ENCODE peak calls at places on chromosomes 13 and 19, in nine cellular contexts. T is nephron progenitor cell, K is fibroblast of mammary gland, D is mucosa of descending colon, C is IMR-90, R is heart right ventricle, E is body of pancreas, X is testis, O is left ventricle myocardium inferior. Q is an unnamed sample.
A peak's percentile ranks its signal among the peaks of the same experiment; 100 is the strongest.

GRCh38 chr13:51682691-51683090 is 98.4 kb downstream of the WDFY2 start:
- DNase-seq in T (no peak), K (peak; percentile 52), D (no peak), C (peak; percentile 27), R (no peak), E (no peak), X (no peak), O (no peak), Q (no peak)

GRCh38 chr19:48954011-48954594 is 572 bp upstream of the BAX start:
- DNase-seq in T (no peak), K (no peak), D (no peak), C (no peak), R (no peak), E (no peak), X (peak; percentile 37), O (no peak), Q (no peak)

GRCh38 chr13:41056996-41057711 is 4.2 kb upstream of the WBP4 start:
- DNase-seq in T (no peak), K (no peak), D (no peak), C (no peak), R (no peak), E (no peak), X (no peak), O (no peak), Q (no peak)

GRCh38 chr13:110062077-110062776 is 244.7 kb downstream of the COL4A1 start:
- DNase-seq in T (no peak), K (no peak), D (no peak), C (peak; percentile 20), R (peak; percentile 50), E (peak; percentile 56), X (no peak), O (peak; percentile 52), Q (peak; percentile 27)

GRCh38 chr13:32910530-32910929 is 105.7 kb upstream of the KL start:
- DNase-seq in T (no peak), K (no peak), D (no peak), C (no peak), R (no peak), E (no peak), X (no peak), O (no peak), Q (no peak)

GRCh38 chr19:35090160-35090794 is 25.3 kb upstream of the FXYD3 start:
- DNase-seq in T (peak; percentile 68), K (peak; percentile 60), D (no peak), C (peak; percentile 53), R (peak; percentile 57), E (peak; percentile 84), X (peak; percentile 79), O (no peak), Q (peak; percentile 73)

GRCh38 chr19:41876847-41877489 is at the start of gene CD79A:
- DNase-seq in T (no peak), K (no peak), D (peak; percentile 85), C (no peak), R (no peak), E (no peak), X (no peak), O (no peak), Q (no peak)

GRCh38 chr13:74027161-74027779 is 106.9 kb downstream of the KLF12 start:
- DNase-seq in T (no peak), K (no peak), D (no peak), C (no peak), R (no peak), E (no peak), X (no peak), O (no peak), Q (no peak)

GRCh38 chr13:56352356-56352755 is 788.4 kb upstream of the PRR20A start:
- DNase-seq in T (no peak), K (no peak), D (no peak), C (no peak), R (no peak), E (no peak), X (no peak), O (no peak), Q (peak; percentile 46)

GRCh38 chr13:26629260-26629659 is 71.8 kb downstream of the WASF3 start:
- DNase-seq in T (no peak), K (peak; percentile 24), D (no peak), C (no peak), R (no peak), E (no peak), X (peak; percentile 64), O (no peak), Q (no peak)

GRCh38 chr13:26623125-26623524 is 65.6 kb downstream of the WASF3 start:
- DNase-seq in T (no peak), K (peak; percentile 45), D (no peak), C (no peak), R (no peak), E (no peak), X (no peak), O (no peak), Q (no peak)

GRCh38 chr13:26624572-26624971 is 67.1 kb downstream of the WASF3 start:
- DNase-seq in T (no peak), K (no peak), D (no peak), C (no peak), R (no peak), E (no peak), X (no peak), O (no peak), Q (no peak)

DNA sequence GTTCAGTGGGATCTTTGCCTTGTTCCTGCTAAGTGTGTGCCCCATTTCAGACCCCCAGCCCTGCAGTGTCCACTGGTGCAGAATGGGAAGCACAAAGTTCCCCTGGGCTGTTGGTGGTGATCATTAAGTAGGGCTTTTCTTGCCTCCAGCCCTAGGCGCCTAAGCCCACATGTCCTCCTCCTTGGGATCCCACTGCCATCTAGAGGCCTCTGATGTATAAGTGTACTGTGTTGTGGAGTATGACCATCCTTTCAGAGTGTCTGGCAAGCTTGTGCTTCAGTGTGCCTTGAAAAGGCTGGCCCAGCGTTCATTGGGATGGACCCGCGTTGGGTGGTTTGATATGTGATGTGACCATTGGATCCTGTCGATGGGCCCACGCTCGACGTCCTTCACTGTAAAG is 71.2 kb downstream of the WASF3 start:
- DNase-seq in T (no peak), K (peak; percentile 53), D (no peak), C (peak; percentile 40), R (no peak), E (no peak), X (peak; percentile 32), O (no peak), Q (peak; percentile 24)
- TF ChIP-seq CTCF in T (no peak), K (peak; percentile 27), D (no peak), C (peak; percentile 42), R (no peak), E (no peak), X (no peak), O (no peak), Q (peak; percentile 9)

GRCh38 chr13:114151565-114152284 is 19.3 kb upstream of the RASA3 start:
- DNase-seq in T (no peak), K (peak; percentile 81), D (peak; percentile 93), C (no peak), R (no peak), E (peak; percentile 80), X (no peak), O (no peak), Q (peak; percentile 93)
- TF ChIP-seq CTCF in T (no peak), K (peak; percentile 9), D (peak; percentile 29), C (no peak), R (no peak), E (no peak), X (no peak), O (peak; percentile 12), Q (peak; percentile 17)

GRCh38 chr19:18605196-18605545 is 1.4 kb downstream of the CRLF1 start:
- DNase-seq in T (no peak), K (no peak), D (no peak), C (no peak), R (no peak), E (no peak), X (no peak), O (no peak), Q (no peak)

GRCh38 chr19:18603958-18604819 is 2.4 kb downstream of the CRLF1 start:
- DNase-seq in T (no peak), K (no peak), D (peak; percentile 23), C (no peak), R (no peak), E (no peak), X (no peak), O (no peak), Q (no peak)

GRCh38 chr19:18604820-18605159 is 1.8 kb downstream of the CRLF1 start:
- DNase-seq in T (no peak), K (no peak), D (peak; percentile 19), C (no peak), R (no peak), E (no peak), X (no peak), O (no peak), Q (no peak)

GRCh38 chr19:18601875-18602274 is 4.7 kb downstream of the CRLF1 start:
- DNase-seq in T (no peak), K (no peak), D (no peak), C (no peak), R (no peak), E (no peak), X (no peak), O (no peak), Q (peak; percentile 33)

DNA sequence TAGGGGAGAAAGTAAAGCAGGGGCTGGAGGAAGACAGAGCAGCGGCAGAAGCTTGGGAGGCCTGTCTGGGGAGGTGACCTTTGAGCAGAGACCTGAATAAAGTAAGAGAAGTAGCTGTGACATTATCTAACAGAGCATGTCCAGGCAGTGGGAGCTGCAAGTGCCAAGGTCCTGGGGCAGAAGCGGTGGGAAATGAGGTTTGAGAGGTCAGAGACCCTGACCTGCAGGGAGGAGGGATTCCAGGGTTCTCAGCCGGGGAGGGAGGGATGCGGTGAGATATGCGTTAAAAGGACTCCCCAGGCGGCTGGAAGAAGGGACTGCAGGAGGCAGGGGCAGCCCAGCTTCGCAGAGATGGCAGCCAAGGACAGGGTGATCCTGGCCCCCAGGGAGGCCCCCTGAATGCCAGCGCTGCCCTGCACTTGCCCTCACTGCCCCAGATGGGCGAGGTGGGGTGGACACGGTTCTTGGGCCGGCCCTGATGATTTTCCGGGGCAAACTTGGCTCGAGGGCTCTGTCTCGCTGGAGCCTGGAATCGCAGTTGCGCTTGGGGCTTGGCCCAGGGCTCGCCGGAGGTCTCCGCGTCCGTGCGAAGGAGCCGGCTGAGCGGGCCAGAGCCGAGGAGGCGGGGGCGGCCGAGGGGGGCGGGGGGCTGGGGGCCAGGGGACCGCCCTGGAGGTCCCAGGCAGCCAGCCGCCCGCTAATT is 3.2 kb downstream of the CRLF1 start:
- DNase-seq in T (peak; percentile 52), K (no peak), D (peak; percentile 29), C (no peak), R (no peak), E (no peak), X (no peak), O (no peak), Q (no peak)
- TF ChIP-seq CTCF in T (peak; percentile 34), K (peak; percentile 24), D (no peak), C (no peak), R (no peak), E (no peak), X (no peak), O (peak; percentile 33), Q (no peak)

DNA sequence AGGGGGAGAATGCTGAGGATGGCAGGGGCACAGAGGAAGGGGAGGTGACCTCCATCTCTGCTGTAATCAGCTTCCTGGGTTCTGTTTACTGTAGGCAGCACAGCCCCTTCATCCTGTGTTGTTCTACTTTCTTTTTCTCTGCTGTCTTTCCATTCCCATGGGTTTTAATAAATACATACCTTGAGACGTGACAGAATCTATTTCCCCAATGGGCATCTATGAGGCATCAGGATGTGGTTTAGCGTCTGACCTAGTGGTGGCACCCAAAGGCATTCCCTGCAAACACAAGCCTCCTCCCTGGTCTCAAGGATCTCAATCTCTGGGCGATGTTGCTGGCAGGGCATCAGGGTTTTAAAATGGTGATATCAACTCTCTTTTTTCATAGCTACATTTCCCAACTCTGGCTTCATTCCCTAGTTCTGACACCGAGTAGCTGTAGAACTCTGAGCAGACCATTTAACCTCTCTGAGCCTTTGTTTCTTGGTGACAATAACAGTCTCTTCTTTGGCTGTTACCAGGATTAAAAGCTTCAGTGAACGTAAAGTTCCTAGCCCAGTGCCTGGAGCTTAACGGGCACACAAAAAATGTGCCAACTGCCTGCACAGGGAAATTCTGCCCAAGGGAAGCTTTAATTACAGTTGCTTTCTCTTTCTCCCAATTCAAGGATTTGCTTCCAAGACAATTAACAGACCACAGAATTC is 60.9 kb downstream of the ALOX5AP start:
- DNase-seq in T (no peak), K (peak; percentile 69), D (no peak), C (peak; percentile 62), R (no peak), E (no peak), X (peak; percentile 29), O (no peak), Q (peak; percentile 77)
- TF ChIP-seq CTCF in T (no peak), K (no peak), D (no peak), C (no peak), R (no peak), E (no peak), X (no peak), O (no peak), Q (no peak)

Q was measured in MCF 10A.